ENCODE peak calls at places on chromosomes 13 and 19, in six cellular contexts. Q is Panc1, M is fibroblast of the aortic adventitia, B is MCF 10A, W is heart right ventricle, V is fibroblast of pulmonary artery. D is an unnamed sample.

GRCh38 chr13:21216332-21216731 is 39.9 kb downstream of the MRPL57 start:
- DNase-seq in W (no peak), Q (no peak), B (no peak), M (no peak), V (no peak), D (no peak)

GRCh38 chr13:85806553-85807175 is 7.4 kb upstream of the SLITRK6 start:
- DNase-seq in V (peak), Q (peak), B (peak), W (no peak), M (peak), D (peak)

GRCh38 chr13:32036131-32036695 is 4.6 kb downstream of the FRY start:
- DNase-seq in M (no peak), V (no peak), W (peak), B (no peak), Q (no peak), D (no peak)

GRCh38 chr13:73228546-73228945 is 169.7 kb downstream of the KLF5 start:
- DNase-seq in W (no peak), M (peak), B (peak), Q (no peak), V (peak), D (no peak)

GRCh38 chr13:46121597-46122163 is 16.8 kb upstream of the CPB2 start:
- DNase-seq in W (no peak), B (no peak), Q (no peak), M (no peak), V (no peak), D (no peak)

GRCh38 chr13:22926176-22927007 is 254.4 kb upstream of the SGCG start:
- DNase-seq in B (no peak), Q (no peak), W (peak), M (peak), V (peak), D (no peak)

GRCh38 chr19:4115818-4116385 is 8.0 kb downstream of the MAP2K2 start:
- DNase-seq in Q (no peak), B (no peak), W (no peak), M (no peak), V (no peak), D (no peak)

GRCh38 chr13:51814825-51815650 is 11.1 kb upstream of the DHRS12 start:
- DNase-seq in W (peak), V (peak), B (peak), M (peak), Q (no peak), D (peak)

GRCh38 chr19:47239610-47240296 is 8.8 kb upstream of the BBC3 start:
- DNase-seq in Q (no peak), W (no peak), B (no peak), V (peak), M (no peak), D (no peak)

GRCh38 chr19:6032381-6032780 is 54.4 kb upstream of the RANBP3 start:
- DNase-seq in V (no peak), W (no peak), Q (no peak), B (no peak), M (no peak), D (no peak)

GRCh38 chr19:48695743-48696352 is at the start of gene FUT2:
- DNase-seq in Q (no peak), W (no peak), M (no peak), B (no peak), V (no peak), D (no peak)

GRCh38 chr19:11538232-11539036 is at the start of gene CNN1:
- DNase-seq in V (peak), M (peak), W (peak), Q (no peak), B (no peak), D (peak)

GRCh38 chr13:111423168-111423785 is 102.8 kb downstream of the TEX29 start:
- DNase-seq in Q (no peak), V (no peak), W (no peak), B (peak), M (no peak), D (no peak)

GRCh38 chr19:50500060-50500752 is 10.8 kb downstream of the JOSD2 start:
- DNase-seq in W (peak), M (no peak), Q (no peak), V (no peak), B (no peak), D (no peak)

GRCh38 chr13:50080158-50080855 is 65.1 kb downstream of the KCNRG start:
- DNase-seq in V (peak), W (no peak), M (peak), B (peak), Q (no peak), D (no peak)

GRCh38 chr19:42563352-42564210 is 31.1 kb downstream of the CEACAM8 start:
- DNase-seq in B (peak), W (peak), Q (peak), V (peak), M (peak), D (peak)

GRCh38 chr13:74443623-74444022 is 309.4 kb upstream of the KLF12 start:
- DNase-seq in Q (no peak), M (peak), B (peak), W (no peak), V (peak), D (peak)

GRCh38 chr13:108948269-108948671 is 318.9 kb downstream of the MYO16 start:
- DNase-seq in M (no peak), V (no peak), B (peak), Q (no peak), W (no peak), D (no peak)

GRCh38 chr19:49916839-49917733 is 11.9 kb upstream of the ATF5 start:
- DNase-seq in V (no peak), W (no peak), B (no peak), Q (no peak), M (no peak), D (no peak)

GRCh38 chr13:36880961-36881360 is 39.1 kb downstream of the SMAD9 start:
- DNase-seq in M (peak), W (no peak), B (no peak), Q (no peak), V (peak), D (no peak)

GRCh38 chr19:40238775-40239174 is 12.3 kb upstream of the CCNP start:
- DNase-seq in W (no peak), M (no peak), B (no peak), Q (no peak), V (no peak), D (no peak)

GRCh38 chr19:7507884-7508283 is 8.0 kb upstream of the ZNF358 start:
- DNase-seq in M (peak), Q (peak), W (no peak), V (peak), B (peak), D (no peak)

GRCh38 chr13:97749174-97749573 is 204.3 kb upstream of the IPO5 start:
- DNase-seq in Q (no peak), B (peak), M (peak), V (peak), W (no peak), D (no peak)

GRCh38 chr19:33957804-33958203 is 161.1 kb downstream of the KCTD15 start:
- DNase-seq in B (no peak), W (no peak), Q (no peak), V (no peak), M (no peak), D (no peak)

GRCh38 chr19:40623403-40624239 is 22.5 kb downstream of the LTBP4 start:
- DNase-seq in M (peak), V (peak), Q (no peak), B (peak), W (no peak), D (peak)

GRCh38 chr19:9498183-9498902 is at the start of gene ZNF560:
- DNase-seq in W (no peak), M (peak), B (no peak), Q (no peak), V (peak), D (no peak)

GRCh38 chr19:5173993-5174392 is 166.6 kb downstream of the PTPRS start:
- DNase-seq in W (no peak), Q (no peak), V (no peak), M (no peak), B (no peak), D (no peak)

GRCh38 chr19:34131100-34131499 is 41.2 kb upstream of the LSM14A start:
- DNase-seq in B (no peak), V (no peak), Q (no peak), M (no peak), W (no peak), D (no peak)

GRCh38 chr19:40257096-40257517 is 28.0 kb downstream of the AKT2 start:
- DNase-seq in M (no peak), Q (no peak), V (no peak), W (peak), B (peak), D (no peak)

GRCh38 chr19:41323430-41324125 is 13.6 kb downstream of the CCDC97 start:
- DNase-seq in Q (no peak), M (peak), V (peak), B (peak), W (no peak), D (peak)

GRCh38 chr19:48928164-48929005 is 5.1 kb upstream of the DHDH start:
- DNase-seq in Q (no peak), M (peak), W (no peak), B (peak), V (peak), D (no peak)

GRCh38 chr13:94209110-94209509 is 270.4 kb downstream of the DCT start:
- DNase-seq in W (no peak), B (peak), M (no peak), V (peak), Q (no peak), D (no peak)

GRCh38 chr13:95002968-95003813 is 290.8 kb upstream of the SOX21 start:
- DNase-seq in V (no peak), B (no peak), W (no peak), Q (no peak), M (peak), D (no peak)

GRCh38 chr19:29769997-29770396 is 41.8 kb upstream of the CCNE1 start:
- DNase-seq in M (no peak), V (no peak), Q (no peak), B (no peak), W (no peak), D (no peak)

GRCh38 chr19:827710-828321 is at the start of gene AZU1:
- DNase-seq in Q (no peak), B (peak), W (no peak), V (no peak), M (no peak), D (no peak)

GRCh38 chr19:11359421-11359820 is 4.2 kb downstream of the PLPPR2 start:
- DNase-seq in W (no peak), V (no peak), Q (no peak), B (no peak), M (no peak), D (no peak)

DNA sequence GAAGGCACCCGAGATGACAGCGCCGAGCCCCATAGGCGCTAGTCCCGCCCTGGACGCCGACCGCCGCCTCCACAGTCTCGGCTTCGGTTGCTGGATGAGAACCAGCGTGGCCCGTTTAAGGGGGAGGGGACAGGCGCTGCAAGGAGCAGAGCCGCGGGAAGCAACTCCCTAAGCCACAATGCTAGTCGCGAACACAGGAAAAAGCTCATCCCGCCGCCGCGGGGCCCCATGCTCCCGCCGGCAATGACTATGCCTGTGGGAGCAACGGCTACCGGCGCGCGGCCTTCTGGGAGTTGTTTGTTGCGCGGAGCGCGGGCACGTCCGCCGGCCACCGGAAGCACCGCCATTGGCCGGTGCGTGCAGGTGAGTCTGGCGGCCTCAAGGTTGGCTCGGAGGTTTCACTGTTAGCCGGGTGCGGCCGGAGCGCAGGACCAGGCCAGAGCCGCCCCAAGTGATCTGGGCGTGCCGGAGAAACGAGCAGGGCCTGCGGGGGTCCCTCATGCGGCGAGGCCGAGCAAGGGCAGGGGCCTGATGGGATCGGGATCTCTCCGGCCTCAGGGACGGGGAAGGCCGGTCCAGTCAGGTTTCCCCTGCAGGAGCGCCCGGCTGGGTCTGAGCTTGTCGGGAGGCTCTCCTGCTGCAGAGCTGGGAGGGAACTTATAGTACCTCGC is at the start of gene ZNF544:
- DNase-seq in W (peak), B (peak), M (peak), V (peak), Q (no peak), D (peak)
- TF ChIP-seq CTCF in W (no peak), B (no peak), M (peak), V (peak), Q (no peak), D (peak)

GRCh38 chr13:58908019-58908679 is 1255.6 kb downstream of the DIAPH3 start:
- DNase-seq in M (no peak), B (no peak), Q (no peak), W (no peak), V (no peak), D (no peak)

GRCh38 chr13:58906329-58907007 is 1257.3 kb downstream of the DIAPH3 start:
- DNase-seq in W (peak), Q (no peak), V (no peak), M (no peak), B (no peak), D (no peak)

DNA sequence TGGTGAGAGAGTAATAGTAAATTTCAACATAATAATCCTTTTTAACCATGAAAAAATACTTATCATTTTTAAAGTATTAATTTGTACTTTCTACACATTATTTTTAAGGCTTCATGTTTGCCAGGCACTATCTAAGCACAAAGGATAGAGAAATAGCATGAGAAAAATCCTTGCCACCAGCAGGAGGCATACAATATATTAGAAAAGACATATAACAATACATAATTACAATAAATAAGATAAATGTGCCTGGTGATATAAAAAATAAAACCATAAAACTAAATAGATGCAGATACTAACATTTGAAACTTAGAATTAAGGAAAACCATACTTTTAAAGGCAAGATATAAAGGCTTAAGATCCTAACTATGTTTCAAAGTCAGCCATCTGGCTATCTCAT is 1256.4 kb downstream of the DIAPH3 start:
- DNase-seq in M (no peak), Q (no peak), V (peak), B (no peak), W (no peak), D (no peak)
- TF ChIP-seq CTCF in M (no peak), Q (no peak), V (peak), B (no peak), W (no peak), D (peak)

DNA sequence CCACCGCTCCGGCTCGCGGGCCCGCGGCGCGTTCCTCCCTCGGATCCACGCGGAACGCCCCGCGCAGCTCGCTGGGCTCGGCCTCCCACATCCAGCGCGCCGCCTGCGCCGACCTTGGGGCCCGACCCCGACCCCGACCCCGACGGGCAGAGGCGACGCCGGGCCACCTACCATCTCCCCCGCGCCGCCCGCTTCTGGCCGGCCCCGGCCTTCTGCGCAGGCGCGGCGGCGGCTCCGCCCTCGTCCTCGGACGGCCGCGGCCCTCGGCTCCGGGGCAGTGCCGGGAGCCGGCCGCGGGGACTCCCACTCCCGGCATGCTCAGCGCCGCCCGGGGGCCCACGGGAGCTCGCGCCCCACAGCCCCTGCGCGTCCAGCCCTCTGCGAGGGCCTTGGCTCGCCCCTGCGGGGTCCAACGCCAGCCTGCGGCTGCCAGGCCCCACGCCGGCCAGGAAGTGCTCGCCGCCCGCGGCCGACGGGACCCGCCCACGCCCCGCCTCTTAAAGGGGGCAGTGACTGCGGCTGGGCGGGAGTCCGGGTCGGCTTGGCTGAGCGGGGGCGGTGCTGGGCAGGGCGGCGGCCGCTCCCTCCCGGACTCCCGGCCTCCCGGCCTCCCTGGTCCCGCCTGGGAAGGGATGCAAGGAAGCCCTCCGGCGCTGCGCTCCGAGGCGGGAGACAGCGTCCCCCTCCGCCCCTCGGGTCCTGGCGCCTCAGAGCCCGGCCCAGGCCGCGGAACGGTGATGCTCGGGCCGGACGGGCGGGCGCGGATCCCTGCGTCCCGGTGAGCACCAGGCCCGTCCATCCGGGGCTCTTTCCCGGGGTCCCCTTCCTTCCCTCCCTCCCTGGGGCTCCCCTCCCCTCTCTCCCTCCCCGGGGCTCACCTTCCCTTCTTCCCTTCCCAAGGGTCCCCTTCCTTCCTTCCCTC is at the start of gene DCUN1D2:
- DNase-seq in B (peak), Q (no peak), M (peak), W (peak), V (peak), D (peak)
- TF ChIP-seq CTCF in B (no peak), Q (no peak), M (no peak), W (no peak), V (no peak), D (no peak)

GRCh38 chr19:32567486-32567885 is 13.5 kb upstream of the PDCD5 start:
- DNase-seq in W (no peak), M (no peak), V (no peak), Q (no peak), B (no peak), D (no peak)

GRCh38 chr19:32570081-32570785 is 10.8 kb upstream of the PDCD5 start:
- DNase-seq in V (peak), W (peak), Q (peak), M (peak), B (peak), D (peak)

GRCh38 chr19:32563761-32564160 is 17.2 kb upstream of the PDCD5 start:
- DNase-seq in W (no peak), V (no peak), B (no peak), M (no peak), Q (no peak), D (no peak)

GRCh38 chr19:32566246-32566830 is 14.7 kb upstream of the PDCD5 start:
- DNase-seq in B (no peak), V (no peak), Q (no peak), W (no peak), M (peak), D (no peak)
- TF ChIP-seq CTCF in B (no peak), V (no peak), Q (no peak), W (no peak), M (no peak), D (no peak)

GRCh38 chr13:44646044-44646443 is 69.9 kb upstream of the TSC22D1 start:
- DNase-seq in V (no peak), Q (no peak), M (no peak), W (no peak), B (no peak), D (no peak)

GRCh38 chr13:44651209-44651608 is 75.1 kb upstream of the TSC22D1 start:
- DNase-seq in B (no peak), Q (no peak), W (no peak), M (no peak), V (no peak), D (no peak)

GRCh38 chr13:44649834-44650233 is 73.7 kb upstream of the TSC22D1 start:
- DNase-seq in V (no peak), W (no peak), M (no peak), Q (no peak), B (no peak), D (no peak)

GRCh38 chr13:44649118-44649455 is 73.0 kb upstream of the TSC22D1 start:
- DNase-seq in Q (no peak), B (no peak), V (no peak), M (no peak), W (no peak), D (no peak)

DNA sequence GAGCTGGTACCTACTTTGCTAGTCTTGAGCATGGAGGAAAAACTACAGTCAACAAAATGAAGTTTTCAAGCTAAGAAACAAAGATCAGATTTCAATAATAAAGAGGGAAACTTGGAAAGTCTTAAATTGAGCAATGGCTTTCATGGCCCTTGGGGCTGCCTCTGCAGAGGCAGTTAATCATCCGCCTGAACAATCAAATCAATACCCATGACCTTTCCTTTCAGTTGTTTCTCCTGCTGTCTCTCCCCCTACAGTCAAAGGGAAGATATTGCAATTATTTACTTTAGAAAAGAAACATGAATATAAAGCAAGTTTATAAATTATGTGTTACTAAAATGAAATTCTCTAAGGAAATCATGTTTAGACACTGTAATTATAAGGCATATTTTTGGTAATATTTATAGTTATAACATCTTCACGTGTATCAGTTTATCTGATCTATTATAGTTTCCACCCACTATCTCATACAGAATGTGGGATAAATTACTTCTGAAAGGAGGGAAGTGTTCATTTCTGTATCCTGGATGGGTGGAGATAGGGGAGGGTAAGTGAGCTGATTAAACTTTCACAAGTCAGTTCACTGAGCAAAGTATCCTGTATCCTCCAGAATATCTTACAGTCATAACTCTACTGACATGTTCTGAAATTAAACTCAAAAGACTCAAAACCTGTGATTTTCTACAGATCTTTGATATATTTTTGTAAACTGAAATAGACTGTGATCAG is 72.4 kb upstream of the TSC22D1 start:
- DNase-seq in V (peak), Q (no peak), B (peak), M (no peak), W (no peak), D (no peak)
- TF ChIP-seq CTCF in V (peak), Q (peak), B (peak), M (peak), W (peak), D (peak)

DNA sequence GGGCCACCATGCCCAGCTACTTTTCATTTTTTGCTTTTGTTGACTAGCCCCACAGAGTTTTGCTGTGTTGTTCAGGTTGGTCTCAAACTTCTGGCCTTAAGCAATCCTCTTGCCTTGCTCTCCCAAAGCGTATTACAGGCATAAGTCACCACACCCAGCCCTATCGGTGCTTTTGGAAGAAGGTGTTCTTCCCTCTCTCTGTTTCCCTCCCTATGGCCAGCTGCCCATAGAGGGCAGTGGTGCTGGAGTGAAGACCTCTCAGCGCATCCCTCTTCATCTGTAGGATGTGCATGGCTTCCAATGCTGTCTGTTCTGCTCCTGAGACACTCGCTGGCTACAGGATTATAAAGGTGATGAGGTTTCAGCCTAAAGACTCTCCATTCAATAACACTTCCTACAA is 1.3 kb upstream of the CD22 start:
- DNase-seq in M (no peak), W (no peak), B (peak), Q (no peak), V (no peak), D (no peak)
- TF ChIP-seq CTCF in M (no peak), W (no peak), B (no peak), Q (no peak), V (peak), D (no peak)

D was measured in astrocyte of the cerebellum.